ENCODE peak calls at places on chromosomes 5 and 9, in eight cellular contexts. L is A549, X is breast epithelium, I is HCT116, T is tibial nerve, Z is heart left ventricle, B is HepG2, Y is stomach. V is an unnamed sample. For H3K4me1, the result is how much of the 10 kb centered on the place peaks cover.

GRCh38 chr9:98778251-98778650 is 18.1 kb downstream of the ANKS6 start:
- DNase-seq in L (no peak), X (no peak), I (no peak), T (no peak), Z (no peak), B (no peak), Y (no peak), V (peak)

GRCh38 chr5:57853929-57854697 is 371.5 kb upstream of the ACTBL2 start:
- DNase-seq in L (no peak), X (no peak), I (no peak), T (no peak), Z (no peak), B (no peak), Y (no peak), V (no peak)

GRCh38 chr9:120099064-120099463 is 480.9 kb downstream of the CDK5RAP2 start:
- DNase-seq in L (no peak), X (no peak), I (no peak), T (no peak), Z (no peak), B (no peak), Y (no peak), V (no peak)

GRCh38 chr5:380701-381309 is 59.3 kb downstream of the AHRR start:
- DNase-seq in L (no peak), X (no peak), I (no peak), T (no peak), Z (no peak), B (no peak), Y (no peak), V (peak)

GRCh38 chr5:175443514-175444059 is 395 bp downstream of the DRD1 start:
- DNase-seq in L (peak), X (no peak), I (no peak), T (no peak), Z (no peak), B (no peak), Y (no peak), V (peak)

GRCh38 chr5:134026521-134027202 is 21.9 kb upstream of the VDAC1 start:
- DNase-seq in L (peak), X (peak), I (peak), T (no peak), Z (no peak), B (peak), Y (peak), V (no peak)

GRCh38 chr9:131709741-131710499 is 30.0 kb downstream of the RAPGEF1 start:
- DNase-seq in L (no peak), X (no peak), I (no peak), T (no peak), Z (no peak), B (no peak), Y (no peak), V (no peak)

GRCh38 chr5:57366744-57367143 is 115.9 kb downstream of the ACTBL2 start:
- DNase-seq in L (peak), X (no peak), I (peak), T (no peak), Z (no peak), B (peak), Y (no peak), V (no peak)

GRCh38 chr5:57499262-57500050 is 16.8 kb upstream of the ACTBL2 start:
- DNase-seq in L (peak), X (no peak), I (peak), T (no peak), Z (no peak), B (peak), Y (no peak), V (no peak)

GRCh38 chr5:132439521-132440206 is 50.9 kb downstream of the IRF1 start:
- DNase-seq in L (no peak), X (peak), I (no peak), T (peak), Z (peak), B (no peak), Y (no peak), V (peak)

GRCh38 chr5:1322036-1322903 is 22.6 kb downstream of the CLPTM1L start:
- DNase-seq in L (no peak), X (peak), I (no peak), T (no peak), Z (no peak), B (no peak), Y (no peak), V (no peak)

GRCh38 chr5:54975701-54976100 is 9.7 kb downstream of the ESM1 start:
- DNase-seq in L (no peak), X (no peak), I (no peak), T (no peak), Z (no peak), B (no peak), Y (no peak), V (peak)

GRCh38 chr9:136050266-136050705 is 44.8 kb downstream of the NACC2 start:
- DNase-seq in L (no peak), X (no peak), I (no peak), T (no peak), Z (peak), B (no peak), Y (no peak), V (no peak)

GRCh38 chr5:123673107-123673506 is 161.1 kb downstream of the CSNK1G3 start:
- DNase-seq in L (no peak), X (no peak), I (no peak), T (no peak), Z (no peak), B (peak), Y (no peak), V (no peak)

GRCh38 chr5:36692791-36693763 is 86.7 kb downstream of the SLC1A3 start:
- DNase-seq in L (peak), X (peak), I (peak), T (peak), Z (peak), B (peak), Y (peak), V (no peak)

GRCh38 chr5:55427157-55427556 is 107.6 kb downstream of the PLPP1 start:
- DNase-seq in L (no peak), X (no peak), I (no peak), T (no peak), Z (peak), B (no peak), Y (peak), V (no peak)

GRCh38 chr9:113261917-113262671 is 13.3 kb downstream of the CDC26 start:
- DNase-seq in L (no peak), X (no peak), I (no peak), T (no peak), Z (no peak), B (peak), Y (no peak), V (no peak)

GRCh38 chr9:6552033-6552737 is 93.3 kb downstream of the GLDC start:
- DNase-seq in L (no peak), X (no peak), I (no peak), T (no peak), Z (no peak), B (peak), Y (no peak), V (no peak)

GRCh38 chr5:71974165-71974564 is 133.1 kb upstream of the MAP1B start:
- DNase-seq in L (no peak), X (no peak), I (no peak), T (no peak), Z (no peak), B (no peak), Y (no peak), V (peak)

GRCh38 chr9:120702075-120702474 is 12.2 kb downstream of the MEGF9 start:
- DNase-seq in L (no peak), X (no peak), I (no peak), T (no peak), Z (no peak), B (peak), Y (no peak), V (no peak)

GRCh38 chr9:134391319-134392231 is 65.3 kb downstream of the RXRA start:
- DNase-seq in L (no peak), X (no peak), I (no peak), T (no peak), Z (no peak), B (no peak), Y (no peak), V (no peak)

GRCh38 chr5:137565450-137565849 is 66.3 kb upstream of the SPOCK1 start:
- DNase-seq in L (no peak), X (no peak), I (no peak), T (no peak), Z (no peak), B (no peak), Y (no peak), V (no peak)

GRCh38 chr5:167999182-167999581 is 292.3 kb upstream of the WWC1 start:
- DNase-seq in L (no peak), X (no peak), I (no peak), T (no peak), Z (no peak), B (no peak), Y (no peak), V (no peak)

GRCh38 chr9:116027511-116027910 is 126.1 kb upstream of the PAPPA start:
- DNase-seq in L (no peak), X (no peak), I (no peak), T (no peak), Z (no peak), B (no peak), Y (no peak), V (no peak)

GRCh38 chr9:111298831-111299603 is 31.0 kb downstream of the OR2K2 start:
- DNase-seq in L (peak), X (no peak), I (peak), T (peak), Z (peak), B (peak), Y (no peak), V (no peak)

GRCh38 chr5:115402822-115403577 is 106.5 kb upstream of the CCDC112 start:
- DNase-seq in L (no peak), X (no peak), I (no peak), T (no peak), Z (no peak), B (no peak), Y (no peak), V (no peak)

GRCh38 chr9:23821400-23822181 is 4.4 kb downstream of the ELAVL2 start:
- DNase-seq in L (no peak), X (no peak), I (no peak), T (no peak), Z (no peak), B (no peak), Y (peak), V (no peak)

GRCh38 chr5:98783051-98783649 is 9.7 kb downstream of the RGMB start:
- DNase-seq in L (no peak), X (peak), I (no peak), T (no peak), Z (no peak), B (no peak), Y (no peak), V (no peak)

GRCh38 chr5:93990504-93991085 is 249.2 kb upstream of the POU5F2 start:
- DNase-seq in L (no peak), X (no peak), I (no peak), T (no peak), Z (no peak), B (no peak), Y (no peak), V (no peak)
- H3K4me3 ChIP-seq in L (no peak), X (no peak), I (no peak), T (no peak), Z (no peak), B (no peak), Y (no peak), V (no peak)

GRCh38 chr9:126628146-126628545 is 14.4 kb downstream of the LMX1B start:
- DNase-seq in L (no peak), X (no peak), I (no peak), T (no peak), Z (no peak), B (no peak), Y (no peak), V (no peak)
- H3K4me1 ChIP-seq in L (under half), X (under half), I (under half), T (under half), Z (under half), B (under half), Y (under half), V (under half)

GRCh38 chr9:109319631-109320233 is 1.1 kb downstream of the EPB41L4B start:
- DNase-seq in L (no peak), X (no peak), I (no peak), T (no peak), Z (no peak), B (no peak), Y (peak), V (no peak)

GRCh38 chr9:109320338-109320733 is 523 bp downstream of the EPB41L4B start:
- DNase-seq in L (no peak), X (no peak), I (no peak), T (no peak), Z (no peak), B (no peak), Y (no peak), V (no peak)

GRCh38 chr9:109321727-109322126 is 868 bp upstream of the EPB41L4B start:
- DNase-seq in L (no peak), X (no peak), I (no peak), T (no peak), Z (no peak), B (no peak), Y (no peak), V (no peak)

GRCh38 chr9:109319072-109319630 is 1.7 kb downstream of the EPB41L4B start:
- DNase-seq in L (no peak), X (no peak), I (no peak), T (no peak), Z (no peak), B (no peak), Y (peak), V (no peak)

DNA sequence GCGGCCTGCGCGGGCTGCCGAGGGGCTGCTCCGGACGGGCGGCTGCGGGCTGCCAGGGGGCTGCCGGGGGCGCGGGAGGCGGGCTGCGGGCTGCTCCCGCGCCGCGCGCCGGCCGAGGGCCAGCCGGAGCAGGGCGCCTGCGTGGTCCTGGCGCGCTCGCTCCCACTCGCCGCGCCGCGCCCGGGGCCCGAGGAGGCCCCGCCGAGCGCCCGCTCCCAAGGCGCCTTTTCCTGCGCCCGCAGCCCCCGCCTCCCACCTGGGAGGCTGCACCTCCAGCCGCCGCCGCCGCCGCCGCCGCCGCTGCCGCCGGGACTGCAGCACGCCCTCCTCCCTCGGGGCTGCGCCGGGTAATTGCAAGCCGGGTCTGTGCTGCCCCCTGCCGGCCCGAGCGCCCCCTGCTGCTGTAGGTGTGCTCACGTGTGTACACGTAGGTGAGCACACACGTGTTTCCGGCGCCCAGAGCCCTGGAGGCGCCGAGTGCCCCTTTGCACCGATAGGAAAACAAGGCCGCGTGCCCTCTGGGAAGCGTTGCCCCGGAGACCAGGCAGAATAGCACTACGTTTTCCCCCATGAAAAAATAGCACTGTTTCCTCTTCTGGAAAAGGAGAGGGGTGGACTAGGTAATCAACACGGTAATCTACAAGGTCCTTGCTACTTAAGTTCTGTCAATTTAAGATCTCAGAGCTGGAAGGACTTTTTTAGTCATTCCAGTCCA is at the start of gene EPB41L4B:
- DNase-seq in L (peak), X (peak), I (peak), T (peak), Z (peak), B (peak), Y (peak), V (no peak)
- TF ChIP-seq POLR2A in L (no peak), X (no peak), I (no peak), T (no peak), Z (no peak), B (no peak), Y (no peak), V (no peak)

GRCh38 chr9:5450360-5451051 is at the start of gene CD274:
- DNase-seq in L (peak), X (peak), I (peak), T (peak), Z (peak), B (peak), Y (peak), V (peak)

GRCh38 chr9:5447337-5447736 is 3.0 kb upstream of the CD274 start:
- DNase-seq in L (no peak), X (no peak), I (no peak), T (no peak), Z (no peak), B (no peak), Y (no peak), V (no peak)

GRCh38 chr9:5448461-5448860 is 1.9 kb upstream of the CD274 start:
- DNase-seq in L (no peak), X (no peak), I (no peak), T (no peak), Z (no peak), B (no peak), Y (no peak), V (no peak)

GRCh38 chr9:5448016-5448415 is 2.3 kb upstream of the CD274 start:
- DNase-seq in L (no peak), X (no peak), I (no peak), T (no peak), Z (no peak), B (no peak), Y (no peak), V (no peak)

DNA sequence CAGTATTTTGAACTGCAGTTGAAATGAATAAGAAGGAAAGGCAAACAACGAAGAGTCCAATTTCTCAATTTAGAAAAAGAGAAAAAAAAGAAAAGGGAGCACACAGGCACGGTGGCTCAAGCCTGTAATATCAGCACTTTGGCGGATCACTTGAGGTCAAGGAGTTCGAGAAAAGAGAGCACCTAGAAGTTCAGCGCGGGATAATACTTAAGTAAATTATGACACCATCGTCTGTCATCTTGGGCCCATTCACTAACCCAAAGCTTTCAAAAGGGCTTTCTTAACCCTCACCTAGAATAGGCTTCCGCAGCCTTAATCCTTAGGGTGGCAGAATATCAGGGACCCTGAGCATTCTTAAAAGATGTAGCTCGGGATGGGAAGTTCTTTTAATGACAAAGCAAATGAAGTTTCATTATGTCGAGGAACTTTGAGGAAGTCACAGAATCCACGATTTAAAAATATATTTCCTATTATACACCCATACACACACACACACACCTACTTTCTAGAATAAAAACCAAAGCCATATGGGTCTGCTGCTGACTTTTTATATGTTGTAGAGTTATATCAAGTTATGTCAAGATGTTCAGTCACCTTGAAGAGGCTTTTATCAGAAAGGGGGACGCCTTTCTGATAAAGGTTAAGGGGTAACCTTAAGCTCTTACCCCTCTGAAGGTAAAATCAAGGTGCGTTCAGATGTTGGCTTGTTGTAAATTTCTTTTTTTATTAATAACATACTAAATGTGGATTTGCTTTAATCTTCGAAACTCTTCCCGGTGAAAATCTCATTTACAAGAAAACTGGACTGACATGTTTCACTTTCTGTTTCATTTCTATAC is 602 bp upstream of the CD274 start:
- DNase-seq in L (no peak), X (no peak), I (no peak), T (no peak), Z (no peak), B (no peak), Y (no peak), V (no peak)
- H3K4me3 ChIP-seq in L (peak), X (peak), I (peak), T (peak), Z (peak), B (peak), Y (peak), V (peak)